ENCODE peak calls at places on chromosomes 1 and 21, in nine cellular contexts. J is IMR-90, D is NCI-H1092, U is GOT3, G is endothelial cell, E is fibroblast of the aortic adventitia, M is fibroblast of pulmonary artery, Z is retina, N is AG09309. F is an unnamed sample.

GRCh38 chr1:10510520-10511493 is 36.1 kb downstream of the PEX14 start:
- DNase-seq in J (peak), D (no peak), U (no peak), G (no peak), E (peak), M (peak), Z (no peak), N (peak), F (peak)

GRCh38 chr1:16243408-16243690 is 6.4 kb upstream of the CPLANE2 start:
- DNase-seq in J (no peak), D (no peak), U (no peak), G (no peak), E (no peak), M (no peak), Z (no peak), N (no peak), F (no peak)

GRCh38 chr1:16484501-16484835 is 29.6 kb downstream of the RNU1-1 start:
- DNase-seq in J (no peak), D (no peak), U (no peak), G (no peak), E (no peak), M (no peak), Z (no peak), N (no peak), F (no peak)

GRCh38 chr1:234955107-234955731 is 173.4 kb downstream of the TOMM20 start:
- DNase-seq in J (peak), D (no peak), U (no peak), G (no peak), E (peak), M (peak), Z (no peak), N (no peak), F (no peak)

GRCh38 chr1:27656157-27656893 is 15.7 kb downstream of the IFI6 start:
- DNase-seq in J (peak), D (no peak), U (no peak), G (no peak), E (peak), M (peak), Z (no peak), N (no peak), F (no peak)

GRCh38 chr1:228064741-228065542 is 17.6 kb upstream of the ARF1 start:
- DNase-seq in J (no peak), D (no peak), U (no peak), G (no peak), E (no peak), M (no peak), Z (no peak), N (no peak), F (no peak)

GRCh38 chr1:210373878-210374599 is 45.3 kb downstream of the HHAT start:
- DNase-seq in J (peak), D (no peak), U (peak), G (peak), E (peak), M (peak), Z (no peak), N (peak), F (peak)

GRCh38 chr1:112575154-112575804 is 43.7 kb downstream of the ST7L start:
- DNase-seq in J (peak), D (no peak), U (no peak), G (no peak), E (peak), M (peak), Z (no peak), N (peak), F (peak)

GRCh38 chr1:43073490-43074230 is 98.4 kb downstream of the EBNA1BP2 start:
- DNase-seq in J (peak), D (peak), U (no peak), G (peak), E (peak), M (peak), Z (peak), N (peak), F (peak)

GRCh38 chr1:18736958-18737357 is 106.3 kb downstream of the PAX7 start:
- DNase-seq in J (no peak), D (no peak), U (no peak), G (no peak), E (no peak), M (no peak), Z (no peak), N (no peak), F (no peak)

GRCh38 chr1:217029311-217030157 is 306.3 kb upstream of the ESRRG start:
- DNase-seq in J (peak), D (no peak), U (no peak), G (no peak), E (peak), M (peak), Z (no peak), N (peak), F (peak)

GRCh38 chr1:107647012-107647411 is 318.0 kb downstream of the VAV3 start:
- DNase-seq in J (no peak), D (no peak), U (no peak), G (no peak), E (no peak), M (no peak), Z (no peak), N (no peak), F (no peak)

GRCh38 chr21:35933466-35933865 is 126.9 kb downstream of the SETD4 start:
- DNase-seq in J (peak), D (no peak), U (peak), G (no peak), E (peak), M (peak), Z (no peak), N (peak), F (peak)

GRCh38 chr1:213162338-213162737 is 111.3 kb downstream of the RPS6KC1 start:
- DNase-seq in J (peak), D (no peak), U (no peak), G (no peak), E (peak), M (peak), Z (no peak), N (peak), F (no peak)

GRCh38 chr1:237566581-237566980 is 324.1 kb downstream of the ZP4 start:
- DNase-seq in J (no peak), D (no peak), U (no peak), G (no peak), E (no peak), M (no peak), Z (no peak), N (no peak), F (no peak)

GRCh38 chr1:9313576-9313975 is 20.9 kb downstream of the SPSB1 start:
- DNase-seq in J (no peak), D (no peak), U (no peak), G (no peak), E (no peak), M (no peak), Z (no peak), N (no peak), F (no peak)

GRCh38 chr1:86394416-86394815 is 1.7 kb downstream of the ODF2L start:
- DNase-seq in J (peak), D (no peak), U (no peak), G (no peak), E (peak), M (peak), Z (no peak), N (no peak), F (no peak)

GRCh38 chr1:240152611-240153297 is 61.1 kb downstream of the FMN2 start:
- DNase-seq in J (peak), D (no peak), U (no peak), G (no peak), E (no peak), M (no peak), Z (no peak), N (no peak), F (no peak)

F was measured in T1000.